ENCODE peak calls at places on chromosomes 5 and 9, in nine cellular contexts. V is NCI-H1092; Z is Daoy; N is activated CD8-positive, alpha-beta memory T cell treated with anti-CD3 and anti-CD28 coated beads for 4 hours; P is uterus; M is activated CD4-positive, alpha-beta T cell treated with anti-CD3 and anti-CD28 coated beads for 1 hour; J is breast epithelium; T is cardiac fibroblast; Q is HuH-7.5. E is an unnamed sample.

GRCh38 chr5:93590511-93590910 is 7.5 kb downstream of the NR2F1 start:
- DNase-seq in V (no peak), Z (no peak), N (no peak), P (no peak), M (no peak), J (no peak), T (no peak), Q (no peak), E (no peak)

GRCh38 chr5:36744678-36745659 is 131.6 kb upstream of the NIPBL start:
- DNase-seq in V (peak; percentile 26), Z (peak; percentile 84), N (no peak), P (peak; percentile 61), M (no peak), J (peak; percentile 96), T (peak; percentile 80), Q (peak; percentile 87), E (no peak)

GRCh38 chr5:109191153-109191558 is 218.6 kb downstream of the PJA2 start:
- DNase-seq in V (no peak), Z (peak; percentile 25), N (no peak), P (no peak), M (no peak), J (no peak), T (peak; percentile 71), Q (no peak), E (no peak)

GRCh38 chr5:38541174-38541724 is 15.2 kb downstream of the LIFR start:
- DNase-seq in V (peak; percentile 75), Z (no peak), N (no peak), P (no peak), M (no peak), J (no peak), T (no peak), Q (no peak), E (peak; percentile 52)

GRCh38 chr5:96720408-96720807 is 58.2 kb downstream of the CAST start:
- DNase-seq in V (no peak), Z (no peak), N (no peak), P (no peak), M (no peak), J (no peak), T (no peak), Q (no peak), E (no peak)

GRCh38 chr9:35340046-35340445 is 149.9 kb upstream of the RUSC2 start:
- DNase-seq in V (no peak), Z (no peak), N (no peak), P (no peak), M (no peak), J (no peak), T (no peak), Q (no peak), E (no peak)

GRCh38 chr5:177470759-177471536 is 2.5 kb downstream of the DBN1 start:
- DNase-seq in V (no peak), Z (no peak), N (no peak), P (peak; percentile 13), M (no peak), J (no peak), T (no peak), Q (no peak), E (no peak)

GRCh38 chr5:150575745-150576448 is 64.6 kb upstream of the SYNPO start:
- DNase-seq in V (no peak), Z (no peak), N (no peak), P (no peak), M (no peak), J (peak; percentile 10), T (no peak), Q (no peak), E (no peak)

GRCh38 chr5:58260243-58260642 is 199.6 kb downstream of the PLK2 start:
- DNase-seq in V (no peak), Z (no peak), N (no peak), P (no peak), M (no peak), J (no peak), T (no peak), Q (no peak), E (no peak)

GRCh38 chr9:37422289-37423104 is at the start of gene GRHPR:
- DNase-seq in V (peak; percentile 80), Z (peak; percentile 92), N (peak; percentile 84), P (peak; percentile 89), M (peak; percentile 79), J (peak; percentile 89), T (peak; percentile 74), Q (peak; percentile 94), E (peak; percentile 69)

E was measured in NCI-H1436.